ENCODE peak calls at places on chromosomes 13 and 19, in seven cellular contexts. W is AG10803, J is bronchial epithelial cell, M is esophagus squamous epithelium, G is gastrocnemius medialis, E is IMR-90, Z is PC-9. Y is an unnamed sample.

GRCh38 chr13:90686438-90686837 is 661.0 kb upstream of the MIR17HG start:
- DNase-seq in W (peak; percentile 88), J (peak; percentile 82), M (no peak), G (no peak), E (peak; percentile 65), Z (peak; percentile 1), Y (peak; percentile 49)

GRCh38 chr13:39536274-39536673 is 66.7 kb downstream of the LHFPL6 start:
- DNase-seq in W (no peak), J (no peak), M (no peak), G (no peak), E (no peak), Z (no peak), Y (no peak)

GRCh38 chr13:33349996-33350826 is 64.7 kb upstream of the STARD13 start:
- DNase-seq in W (peak; percentile 21), J (no peak), M (no peak), G (peak; percentile 47), E (peak; percentile 39), Z (peak; percentile 40), Y (peak; percentile 39)

GRCh38 chr19:31943778-31944177 is 401.6 kb upstream of the ZNF507 start:
- DNase-seq in W (no peak), J (no peak), M (no peak), G (no peak), E (no peak), Z (no peak), Y (no peak)

GRCh38 chr19:48196321-48196761 is 25.9 kb downstream of the ZSWIM9 start:
- DNase-seq in W (no peak), J (no peak), M (no peak), G (no peak), E (no peak), Z (no peak), Y (no peak)

GRCh38 chr19:7839476-7839875 is 9.5 kb downstream of the EVI5L start:
- DNase-seq in W (no peak), J (no peak), M (no peak), G (no peak), E (no peak), Z (no peak), Y (no peak)

GRCh38 chr13:25069911-25070310 is 26.0 kb upstream of the PABPC3 start:
- DNase-seq in W (no peak), J (no peak), M (no peak), G (no peak), E (no peak), Z (no peak), Y (no peak)

GRCh38 chr13:50230365-50230978 is 215.2 kb downstream of the KCNRG start:
- DNase-seq in W (peak; percentile 68), J (peak; percentile 87), M (no peak), G (no peak), E (peak; percentile 53), Z (no peak), Y (peak; percentile 25)

GRCh38 chr19:52336976-52337375 is 933 bp downstream of the ZNF610 start:
- DNase-seq in W (no peak), J (no peak), M (no peak), G (no peak), E (peak; percentile 27), Z (no peak), Y (no peak)

GRCh38 chr13:30165071-30165470 is 142.3 kb downstream of the KATNAL1 start:
- DNase-seq in W (no peak), J (no peak), M (no peak), G (no peak), E (no peak), Z (no peak), Y (no peak)

GRCh38 chr13:101529419-101529818 is 76.9 kb downstream of the ITGBL1 start:
- DNase-seq in W (peak; percentile 87), J (no peak), M (no peak), G (peak; percentile 37), E (peak; percentile 90), Z (no peak), Y (peak; percentile 91)

GRCh38 chr19:16978156-16978555 is 48.5 kb downstream of the CPAMD8 start:
- DNase-seq in W (no peak), J (no peak), M (no peak), G (no peak), E (no peak), Z (no peak), Y (no peak)

GRCh38 chr19:34818270-34818669 is 45.3 kb upstream of the ZNF599 start:
- DNase-seq in W (no peak), J (no peak), M (no peak), G (no peak), E (no peak), Z (no peak), Y (no peak)

GRCh38 chr19:33904681-33905080 is 108.0 kb downstream of the KCTD15 start:
- DNase-seq in W (no peak), J (peak; percentile 61), M (no peak), G (no peak), E (no peak), Z (no peak), Y (peak; percentile 5)

GRCh38 chr13:43835701-43836100 is 43.8 kb downstream of the CCDC122 start:
- DNase-seq in W (peak; percentile 15), J (peak; percentile 43), M (no peak), G (no peak), E (peak; percentile 61), Z (no peak), Y (peak; percentile 37)

GRCh38 chr13:43831088-43831487 is 44.3 kb upstream of the ENOX1 start:
- DNase-seq in W (peak; percentile 37), J (no peak), M (no peak), G (no peak), E (peak; percentile 61), Z (no peak), Y (peak; percentile 29)

DNA sequence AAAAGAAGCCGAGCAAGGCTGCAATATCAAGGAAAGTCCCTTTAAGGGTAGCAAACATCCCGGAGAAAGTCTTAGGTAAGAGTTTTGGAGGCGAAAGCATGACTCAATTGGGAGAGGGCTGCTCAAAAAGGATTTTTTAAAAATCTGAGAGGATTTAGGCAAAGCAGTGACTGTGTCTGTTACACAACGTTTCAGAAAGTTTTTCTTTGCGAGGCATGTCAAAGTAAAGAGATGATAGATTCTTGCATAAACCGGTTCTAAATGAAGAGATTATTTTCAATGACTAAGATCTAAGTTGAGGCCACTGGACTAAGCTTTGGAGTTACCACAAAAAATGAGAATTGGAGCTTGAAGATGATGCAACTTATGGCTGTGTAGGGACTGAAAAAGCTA is 43.7 kb upstream of the ENOX1 start:
- DNase-seq in W (peak; percentile 93), J (peak; percentile 21), M (no peak), G (no peak), E (peak; percentile 79), Z (no peak), Y (peak; percentile 22)
- TF ChIP-seq CTCF in W (no peak), J (no peak), M (no peak), G (no peak), E (no peak), Z (no peak), Y (no peak)

GRCh38 chr19:29397748-29398147 is 128.0 kb upstream of the VSTM2B start:
- DNase-seq in W (no peak), J (no peak), M (no peak), G (no peak), E (no peak), Z (no peak), Y (no peak)
- TF ChIP-seq CTCF in W (no peak), J (no peak), M (no peak), G (no peak), E (no peak), Z (no peak), Y (no peak)

GRCh38 chr19:55014714-55015113 is 23.4 kb downstream of the GP6 start:
- DNase-seq in W (no peak), J (no peak), M (no peak), G (no peak), E (no peak), Z (no peak), Y (no peak)
- TF ChIP-seq CTCF in W (no peak), J (no peak), M (no peak), G (no peak), E (no peak), Z (no peak), Y (no peak)

GRCh38 chr13:112968910-112969691 is at the start of gene MCF2L:
- DNase-seq in W (peak; percentile 20), J (peak; percentile 8), M (no peak), G (no peak), E (peak; percentile 31), Z (peak; percentile 58), Y (peak; percentile 8)
- TF ChIP-seq CTCF in W (peak; percentile 9), J (peak; percentile 34), M (peak; percentile 25), G (no peak), E (peak; percentile 26), Z (peak; percentile 53), Y (no peak)

DNA sequence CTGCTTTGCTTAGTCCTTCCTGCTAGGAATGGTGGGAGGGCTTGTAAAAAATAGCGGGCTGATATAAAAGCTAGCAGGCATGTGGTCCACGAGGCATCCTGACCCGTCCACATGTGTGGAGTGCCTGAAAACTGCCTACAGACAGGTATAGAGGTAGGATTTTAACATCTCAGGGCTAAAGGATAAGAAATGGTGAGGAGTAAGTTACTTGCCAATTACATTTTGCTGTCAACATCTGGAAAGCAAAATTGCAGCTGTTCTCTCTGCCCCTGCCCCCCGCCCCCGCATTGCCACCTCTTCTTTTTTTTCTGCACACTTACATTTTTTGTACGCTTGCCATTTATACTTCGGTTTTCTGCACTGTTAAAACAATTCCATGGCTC is 21.0 kb downstream of the NFIX start:
- DNase-seq in W (no peak), J (no peak), M (no peak), G (no peak), E (no peak), Z (no peak), Y (no peak)
- TF ChIP-seq CTCF in W (no peak), J (no peak), M (no peak), G (no peak), E (no peak), Z (no peak), Y (no peak)

DNA sequence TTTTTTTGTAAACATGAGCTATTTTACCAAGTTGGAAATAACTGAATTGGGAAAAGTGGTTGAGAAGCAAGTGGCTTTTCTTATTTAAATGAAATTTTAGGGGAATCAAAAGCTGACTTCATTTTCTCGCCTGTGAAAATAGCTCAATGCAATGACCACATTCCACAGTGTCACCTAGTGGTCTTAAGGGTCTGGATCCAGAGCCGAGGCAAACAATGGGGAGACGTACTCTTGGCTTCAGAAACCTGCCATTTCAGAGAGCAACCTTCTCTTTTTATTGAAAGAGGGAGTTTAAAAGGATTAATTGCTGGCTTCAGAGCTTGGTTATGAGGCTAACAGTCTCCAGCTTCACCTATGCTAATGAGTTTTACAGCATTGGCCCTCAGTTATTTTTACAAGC is 39.7 kb upstream of the RXFP2 start:
- DNase-seq in W (no peak), J (no peak), M (no peak), G (no peak), E (no peak), Z (no peak), Y (no peak)
- TF ChIP-seq CTCF in W (peak; percentile 24), J (no peak), M (no peak), G (no peak), E (no peak), Z (no peak), Y (peak; percentile 40)

DNA sequence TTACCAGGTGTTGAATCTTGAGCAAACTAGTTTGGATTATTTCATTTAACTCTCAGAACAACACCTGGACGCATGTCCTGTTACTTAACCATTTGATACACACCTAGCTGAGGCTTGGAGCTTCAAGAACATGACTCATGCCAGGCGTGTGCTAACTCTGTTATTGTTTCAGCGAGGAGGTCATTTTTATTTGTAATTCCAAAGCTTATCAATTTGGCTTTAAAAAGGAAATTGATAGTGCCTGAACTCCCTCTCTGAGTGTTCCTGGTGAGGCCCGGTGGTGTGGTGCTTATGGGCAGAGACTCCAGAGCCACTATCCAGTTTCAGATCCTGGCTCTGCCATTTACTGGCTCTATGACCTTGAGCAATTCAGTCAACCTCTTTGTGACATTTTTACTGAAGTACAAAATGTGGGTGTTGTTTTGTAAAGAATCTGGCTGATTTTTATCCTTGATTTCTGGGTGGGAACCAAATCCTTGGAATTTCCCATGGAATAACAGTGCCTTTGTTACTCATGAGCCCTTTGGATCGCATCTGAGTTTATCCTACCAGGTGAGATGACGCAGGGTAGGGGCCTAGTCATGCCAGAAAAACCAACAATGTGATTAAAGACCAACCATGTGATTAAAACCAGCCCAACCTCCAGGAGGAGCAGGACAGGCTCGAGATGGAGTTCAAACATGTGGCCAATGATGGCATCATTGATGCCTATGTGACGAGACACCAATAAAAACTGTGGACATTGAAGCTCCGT is 198.8 kb downstream of the MYO16 start:
- DNase-seq in W (no peak), J (peak; percentile 39), M (no peak), G (no peak), E (no peak), Z (no peak), Y (no peak)
- TF ChIP-seq CTCF in W (no peak), J (no peak), M (no peak), G (no peak), E (no peak), Z (no peak), Y (no peak)

Y was measured in astrocyte of the spinal cord.